ENCODE peak calls at places on chromosome 1, in seven cellular contexts. One of them, this sample, is unnamed. For H3K4me1, the result is how much of the 10 kb centered on the place peaks cover.

GRCh38 chr1:149962039-149962647 is 25.5 kb upstream of the MTMR11 start:
- DNase-seq in lower lobe of right lung: peak
- DNase-seq in small intestine: peak
- DNase-seq in prostate gland: peak
- DNase-seq in heart right ventricle: peak
- DNase-seq in neural progenitor cell: peak
- DNase-seq in heart left ventricle: no peak
- DNase-seq in this sample: peak

GRCh38 chr1:209156991-209157390 is 426.5 kb upstream of the CAMK1G start:
- DNase-seq in lower lobe of right lung: no peak
- DNase-seq in small intestine: no peak
- DNase-seq in prostate gland: no peak
- DNase-seq in heart right ventricle: no peak
- DNase-seq in neural progenitor cell: no peak
- DNase-seq in heart left ventricle: no peak
- DNase-seq in this sample: no peak

GRCh38 chr1:153572569-153573015 is 6.9 kb upstream of the S100A2 start:
- DNase-seq in lower lobe of right lung: peak
- DNase-seq in small intestine: peak
- DNase-seq in prostate gland: peak
- DNase-seq in heart right ventricle: peak
- DNase-seq in neural progenitor cell: peak
- DNase-seq in heart left ventricle: peak
- DNase-seq in this sample: peak

GRCh38 chr1:152013664-152014237 is 20.1 kb upstream of the S100A10 start:
- DNase-seq in lower lobe of right lung: peak
- DNase-seq in small intestine: peak
- DNase-seq in prostate gland: peak
- DNase-seq in heart right ventricle: no peak
- DNase-seq in neural progenitor cell: peak
- DNase-seq in heart left ventricle: no peak
- DNase-seq in this sample: peak

GRCh38 chr1:20107767-20108166 is 11.6 kb downstream of the PLA2G2D start:
- DNase-seq in lower lobe of right lung: no peak
- DNase-seq in small intestine: no peak
- DNase-seq in prostate gland: no peak
- DNase-seq in heart right ventricle: no peak
- DNase-seq in neural progenitor cell: no peak
- DNase-seq in heart left ventricle: no peak
- DNase-seq in this sample: no peak

GRCh38 chr1:178682886-178683285 is 42.2 kb upstream of the RALGPS2 start:
- DNase-seq in lower lobe of right lung: no peak
- DNase-seq in small intestine: no peak
- DNase-seq in prostate gland: no peak
- DNase-seq in heart right ventricle: no peak
- DNase-seq in neural progenitor cell: no peak
- DNase-seq in heart left ventricle: no peak
- DNase-seq in this sample: no peak

GRCh38 chr1:40901886-40902633 is 39.9 kb upstream of the CITED4 start:
- DNase-seq in lower lobe of right lung: no peak
- DNase-seq in small intestine: no peak
- DNase-seq in prostate gland: no peak
- DNase-seq in heart right ventricle: peak
- DNase-seq in neural progenitor cell: no peak
- DNase-seq in heart left ventricle: peak
- DNase-seq in this sample: no peak

GRCh38 chr1:39317910-39318633 is 113.6 kb downstream of the MACF1 start:
- DNase-seq in lower lobe of right lung: no peak
- DNase-seq in small intestine: peak
- DNase-seq in prostate gland: no peak
- DNase-seq in heart right ventricle: peak
- DNase-seq in neural progenitor cell: no peak
- DNase-seq in heart left ventricle: no peak
- DNase-seq in this sample: peak

GRCh38 chr1:84957956-84958355 is 39.0 kb downstream of the MCOLN2 start:
- DNase-seq in lower lobe of right lung: no peak
- DNase-seq in small intestine: no peak
- DNase-seq in prostate gland: no peak
- DNase-seq in heart right ventricle: no peak
- DNase-seq in neural progenitor cell: no peak
- DNase-seq in heart left ventricle: no peak
- DNase-seq in this sample: no peak

GRCh38 chr1:41348394-41348793 is 12.8 kb upstream of the FOXO6 start:
- DNase-seq in lower lobe of right lung: no peak
- DNase-seq in small intestine: no peak
- DNase-seq in prostate gland: no peak
- DNase-seq in heart right ventricle: no peak
- DNase-seq in neural progenitor cell: no peak
- DNase-seq in heart left ventricle: no peak
- DNase-seq in this sample: no peak

GRCh38 chr1:86450847-86451246 is 17.9 kb upstream of the CLCA1 start:
- DNase-seq in lower lobe of right lung: no peak
- DNase-seq in small intestine: no peak
- DNase-seq in prostate gland: no peak
- DNase-seq in heart right ventricle: no peak
- DNase-seq in neural progenitor cell: no peak
- DNase-seq in heart left ventricle: no peak
- DNase-seq in this sample: no peak

GRCh38 chr1:86448670-86449069 is 20.1 kb upstream of the CLCA1 start:
- DNase-seq in lower lobe of right lung: no peak
- DNase-seq in small intestine: no peak
- DNase-seq in prostate gland: no peak
- DNase-seq in heart right ventricle: no peak
- DNase-seq in neural progenitor cell: no peak
- DNase-seq in heart left ventricle: no peak
- DNase-seq in this sample: no peak

GRCh38 chr1:86445919-86446318 is 21.9 kb downstream of the CLCA2 start:
- DNase-seq in lower lobe of right lung: no peak
- DNase-seq in small intestine: no peak
- DNase-seq in prostate gland: no peak
- DNase-seq in heart right ventricle: no peak
- DNase-seq in neural progenitor cell: no peak
- DNase-seq in heart left ventricle: no peak
- DNase-seq in this sample: no peak

GRCh38 chr1:86449103-86449502 is 19.6 kb upstream of the CLCA1 start:
- DNase-seq in lower lobe of right lung: no peak
- DNase-seq in small intestine: no peak
- DNase-seq in prostate gland: no peak
- DNase-seq in heart right ventricle: no peak
- DNase-seq in neural progenitor cell: no peak
- DNase-seq in heart left ventricle: no peak
- DNase-seq in this sample: no peak

DNA sequence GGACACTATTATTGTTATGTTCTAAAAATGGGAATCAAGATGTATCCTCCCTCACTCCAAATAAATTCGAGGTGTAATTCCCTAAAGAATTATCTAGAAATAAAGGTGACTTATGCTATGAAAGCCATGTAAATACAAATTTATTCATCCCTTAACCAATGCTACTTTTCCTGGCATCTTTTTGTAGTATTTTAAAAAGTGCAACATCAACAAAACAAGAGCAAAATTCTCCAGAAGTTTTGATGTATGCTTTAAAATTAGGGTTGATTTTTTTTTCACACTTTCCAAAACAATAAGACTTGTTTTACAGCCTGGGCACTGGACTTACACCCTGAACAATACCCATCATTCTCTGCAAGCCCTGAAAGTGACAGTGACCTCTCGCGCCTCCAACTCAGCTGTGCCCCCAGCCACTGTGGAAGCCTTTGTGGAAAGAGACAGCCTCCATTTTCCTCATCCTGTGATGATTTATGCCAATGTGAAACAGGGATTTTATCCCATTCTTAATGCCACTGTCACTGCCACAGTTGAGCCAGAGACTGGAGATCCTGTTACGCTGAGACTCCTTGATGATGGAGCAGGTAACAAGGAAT is 21.4 kb upstream of the CLCA1 start:
- DNase-seq in lower lobe of right lung: no peak
- DNase-seq in small intestine: no peak
- DNase-seq in prostate gland: no peak
- DNase-seq in heart right ventricle: no peak
- DNase-seq in neural progenitor cell: no peak
- DNase-seq in heart left ventricle: no peak
- DNase-seq in this sample: no peak
- H3K27ac ChIP-seq in lower lobe of right lung: no peak
- H3K27ac ChIP-seq in small intestine: no peak
- H3K27ac ChIP-seq in prostate gland: no peak
- H3K27ac ChIP-seq in heart right ventricle: no peak
- H3K27ac ChIP-seq in neural progenitor cell: no peak
- H3K27ac ChIP-seq in heart left ventricle: no peak
- H3K27ac ChIP-seq in this sample: no peak

GRCh38 chr1:5481889-5482288 is 510.3 kb downstream of the NPHP4 start:
- DNase-seq in lower lobe of right lung: no peak
- DNase-seq in small intestine: no peak
- DNase-seq in prostate gland: no peak
- DNase-seq in heart right ventricle: no peak
- DNase-seq in neural progenitor cell: peak
- DNase-seq in heart left ventricle: no peak
- DNase-seq in this sample: no peak

GRCh38 chr1:5478961-5479360 is 513.3 kb downstream of the NPHP4 start:
- DNase-seq in lower lobe of right lung: no peak
- DNase-seq in small intestine: no peak
- DNase-seq in prostate gland: no peak
- DNase-seq in heart right ventricle: no peak
- DNase-seq in neural progenitor cell: no peak
- DNase-seq in heart left ventricle: no peak
- DNase-seq in this sample: no peak

GRCh38 chr1:5479876-5480275 is 512.3 kb downstream of the NPHP4 start:
- DNase-seq in lower lobe of right lung: no peak
- DNase-seq in small intestine: no peak
- DNase-seq in prostate gland: no peak
- DNase-seq in heart right ventricle: no peak
- DNase-seq in neural progenitor cell: no peak
- DNase-seq in heart left ventricle: no peak
- DNase-seq in this sample: no peak

GRCh38 chr1:5480306-5480705 is 511.9 kb downstream of the NPHP4 start:
- DNase-seq in lower lobe of right lung: no peak
- DNase-seq in small intestine: no peak
- DNase-seq in prostate gland: no peak
- DNase-seq in heart right ventricle: no peak
- DNase-seq in neural progenitor cell: no peak
- DNase-seq in heart left ventricle: no peak
- DNase-seq in this sample: no peak

GRCh38 chr1:5480906-5481305 is 511.3 kb downstream of the NPHP4 start:
- DNase-seq in lower lobe of right lung: no peak
- DNase-seq in small intestine: no peak
- DNase-seq in prostate gland: no peak
- DNase-seq in heart right ventricle: no peak
- DNase-seq in neural progenitor cell: no peak
- DNase-seq in heart left ventricle: no peak
- DNase-seq in this sample: no peak
- H3K4me1 ChIP-seq in lower lobe of right lung: under half
- H3K4me1 ChIP-seq in small intestine: under half
- H3K4me1 ChIP-seq in prostate gland: under half
- H3K4me1 ChIP-seq in heart right ventricle: under half
- H3K4me1 ChIP-seq in neural progenitor cell: under half
- H3K4me1 ChIP-seq in heart left ventricle: under half
- H3K4me1 ChIP-seq in this sample: under half

DNA sequence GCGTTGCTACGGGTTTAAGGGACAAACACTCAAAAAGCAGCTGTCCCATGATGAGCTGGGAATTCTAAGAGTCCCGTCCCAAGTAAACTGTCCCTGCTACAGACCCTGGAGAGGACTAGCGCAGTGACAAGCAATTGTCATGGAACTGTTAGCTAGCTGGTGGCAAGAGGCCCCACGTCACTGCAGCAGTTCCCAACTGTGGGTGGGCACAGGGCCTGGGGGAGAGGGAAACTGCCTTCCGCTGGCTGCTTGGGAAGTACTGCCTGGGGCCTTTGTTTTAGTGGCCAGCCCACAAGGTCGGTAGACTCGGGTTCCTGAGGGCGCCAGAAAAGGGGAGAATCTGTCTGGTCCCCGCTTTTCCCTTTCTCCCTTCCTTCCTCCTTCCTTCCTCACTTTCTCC is 97.4 kb downstream of the LACTBL1 start:
- DNase-seq in lower lobe of right lung: no peak
- DNase-seq in small intestine: no peak
- DNase-seq in prostate gland: no peak
- DNase-seq in heart right ventricle: no peak
- DNase-seq in neural progenitor cell: peak
- DNase-seq in heart left ventricle: no peak
- DNase-seq in this sample: no peak
- H3K27ac ChIP-seq in lower lobe of right lung: no peak
- H3K27ac ChIP-seq in small intestine: no peak
- H3K27ac ChIP-seq in prostate gland: no peak
- H3K27ac ChIP-seq in heart right ventricle: no peak
- H3K27ac ChIP-seq in neural progenitor cell: peak
- H3K27ac ChIP-seq in heart left ventricle: no peak
- H3K27ac ChIP-seq in this sample: no peak

DNA sequence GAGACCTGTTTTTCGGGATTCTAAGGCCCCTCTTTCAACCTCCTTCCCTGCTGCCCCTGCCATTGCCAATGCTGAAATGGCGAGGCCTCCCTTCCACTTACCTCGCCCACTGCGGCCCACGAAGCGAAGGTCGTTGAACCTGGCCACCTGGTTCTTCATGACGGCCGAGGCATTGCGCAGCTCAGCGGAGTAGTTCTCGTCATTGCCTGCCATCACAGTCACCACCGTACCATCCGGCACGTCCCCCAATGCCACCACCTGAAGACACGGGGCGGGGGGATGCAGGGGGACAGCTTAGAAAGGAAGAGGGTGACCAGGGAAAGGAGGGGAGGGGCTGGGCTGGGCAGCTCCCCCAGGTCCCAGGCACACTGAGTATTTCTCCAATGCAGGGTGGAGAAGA is 2.6 kb downstream of the RUNX3 start:
- DNase-seq in lower lobe of right lung: no peak
- DNase-seq in small intestine: no peak
- DNase-seq in prostate gland: no peak
- DNase-seq in heart right ventricle: no peak
- DNase-seq in neural progenitor cell: no peak
- DNase-seq in heart left ventricle: no peak
- DNase-seq in this sample: no peak
- H3K4me1 ChIP-seq in lower lobe of right lung: half or more
- H3K4me1 ChIP-seq in small intestine: under half
- H3K4me1 ChIP-seq in prostate gland: under half
- H3K4me1 ChIP-seq in heart right ventricle: under half
- H3K4me1 ChIP-seq in neural progenitor cell: under half
- H3K4me1 ChIP-seq in heart left ventricle: under half
- H3K4me1 ChIP-seq in this sample: under half

GRCh38 chr1:54667797-54668196 is 26.2 kb downstream of the MROH7 start:
- DNase-seq in lower lobe of right lung: no peak
- DNase-seq in small intestine: no peak
- DNase-seq in prostate gland: no peak
- DNase-seq in heart right ventricle: no peak
- DNase-seq in neural progenitor cell: no peak
- DNase-seq in heart left ventricle: no peak
- DNase-seq in this sample: no peak

GRCh38 chr1:54671985-54672608 is 30.5 kb downstream of the MROH7 start:
- DNase-seq in lower lobe of right lung: no peak
- DNase-seq in small intestine: peak
- DNase-seq in prostate gland: peak
- DNase-seq in heart right ventricle: no peak
- DNase-seq in neural progenitor cell: peak
- DNase-seq in heart left ventricle: no peak
- DNase-seq in this sample: peak

GRCh38 chr1:54665852-54666251 is 24.3 kb downstream of the MROH7 start:
- DNase-seq in lower lobe of right lung: no peak
- DNase-seq in small intestine: no peak
- DNase-seq in prostate gland: no peak
- DNase-seq in heart right ventricle: no peak
- DNase-seq in neural progenitor cell: no peak
- DNase-seq in heart left ventricle: no peak
- DNase-seq in this sample: no peak

GRCh38 chr1:54666333-54666732 is 24.7 kb downstream of the MROH7 start:
- DNase-seq in lower lobe of right lung: no peak
- DNase-seq in small intestine: no peak
- DNase-seq in prostate gland: no peak
- DNase-seq in heart right ventricle: no peak
- DNase-seq in neural progenitor cell: no peak
- DNase-seq in heart left ventricle: no peak
- DNase-seq in this sample: no peak

GRCh38 chr1:54668567-54668966 is 27.0 kb downstream of the MROH7 start:
- DNase-seq in lower lobe of right lung: no peak
- DNase-seq in small intestine: no peak
- DNase-seq in prostate gland: no peak
- DNase-seq in heart right ventricle: no peak
- DNase-seq in neural progenitor cell: no peak
- DNase-seq in heart left ventricle: no peak
- DNase-seq in this sample: no peak
- H3K27ac ChIP-seq in lower lobe of right lung: no peak
- H3K27ac ChIP-seq in small intestine: no peak
- H3K27ac ChIP-seq in prostate gland: no peak
- H3K27ac ChIP-seq in heart right ventricle: no peak
- H3K27ac ChIP-seq in neural progenitor cell: no peak
- H3K27ac ChIP-seq in heart left ventricle: no peak
- H3K27ac ChIP-seq in this sample: no peak

This sample was measured in colonic mucosa.